ENCODE peak calls at places on chromosomes 1 and 21, in five cellular contexts. S, I, R, N and G are unnamed samples.

GRCh38 chr1:98940680-98941079 is 64.0 kb downstream of the PLPPR5 start:
- DNase-seq in N (no peak), S (no peak), R (no peak), I (no peak), G (no peak)

GRCh38 chr1:92240034-92240433 is 22.3 kb downstream of the C1orf146 start:
- DNase-seq in R (no peak), N (no peak), I (no peak), S (no peak), G (no peak)

GRCh38 chr1:101112051-101112770 is 86.6 kb upstream of the DPH5 start:
- DNase-seq in I (peak), N (no peak), R (no peak), S (peak), G (no peak)

GRCh38 chr1:66450043-66450514 is 83.9 kb upstream of the SGIP1 start:
- DNase-seq in R (no peak), I (no peak), S (no peak), N (no peak), G (no peak)

GRCh38 chr1:229318056-229318455 is 24.8 kb downstream of the CCSAP start:
- DNase-seq in S (no peak), R (no peak), N (no peak), I (no peak), G (no peak)

GRCh38 chr1:48931571-48932251 is 155.0 kb upstream of the BEND5 start:
- DNase-seq in N (no peak), I (no peak), S (no peak), R (no peak), G (no peak)

GRCh38 chr1:83704350-83704749 is 294.6 kb downstream of the TTLL7 start:
- DNase-seq in S (no peak), R (no peak), I (no peak), N (no peak), G (no peak)

GRCh38 chr21:41816583-41817165 is 49.8 kb upstream of the RIPK4 start:
- DNase-seq in I (peak), R (peak), N (peak), S (peak), G (no peak)

GRCh38 chr1:6317101-6317760 is 56.3 kb upstream of the GPR153 start:
- DNase-seq in N (no peak), I (no peak), R (no peak), S (no peak), G (no peak)

GRCh38 chr1:75083848-75084514 is 50.2 kb upstream of the LHX8 start:
- DNase-seq in R (no peak), S (no peak), N (no peak), I (no peak), G (no peak)

GRCh38 chr1:233707153-233707905 is 93.4 kb downstream of the KCNK1 start:
- DNase-seq in R (no peak), N (no peak), I (no peak), S (no peak), G (no peak)

GRCh38 chr1:211215577-211215976 is 43.6 kb upstream of the RCOR3 start:
- DNase-seq in S (no peak), R (no peak), N (no peak), I (no peak), G (no peak)

GRCh38 chr21:32143222-32143939 is 135.5 kb downstream of the MIS18A start:
- DNase-seq in S (peak), I (peak), N (no peak), R (peak), G (no peak)

GRCh38 chr21:44297525-44298290 is 2.1 kb upstream of the PFKL start:
- DNase-seq in I (peak), R (peak), S (peak), N (peak), G (peak)

GRCh38 chr1:111621050-111621449 is 1.5 kb downstream of the RAP1A start:
- DNase-seq in S (no peak), N (no peak), R (no peak), I (no peak), G (no peak)

GRCh38 chr21:14215971-14216621 is at the start of gene RBM11:
- DNase-seq in R (peak), S (peak), N (peak), I (peak), G (no peak)

GRCh38 chr1:33916786-33917185 is 52.9 kb downstream of the HMGB4 start:
- DNase-seq in I (no peak), S (no peak), N (no peak), R (no peak), G (no peak)

GRCh38 chr1:224333939-224334701 is 4.1 kb upstream of the NVL start:
- DNase-seq in I (no peak), S (no peak), R (no peak), N (no peak), G (no peak)

GRCh38 chr21:42568834-42569731 is 55.4 kb downstream of the SLC37A1 start:
- DNase-seq in R (peak), I (peak), N (no peak), S (no peak), G (no peak)

GRCh38 chr21:29271927-29272333 is 26.8 kb upstream of the BACH1 start:
- DNase-seq in I (peak), R (no peak), N (no peak), S (no peak), G (no peak)

GRCh38 chr21:42465008-42465878 is 30.8 kb downstream of the RSPH1 start:
- DNase-seq in R (no peak), I (no peak), N (no peak), S (no peak), G (no peak)

GRCh38 chr1:16196874-16197273 is 15.6 kb downstream of the ARHGEF19 start:
- DNase-seq in I (no peak), S (no peak), N (no peak), R (no peak), G (no peak)

GRCh38 chr1:234724517-234725176 is 114.7 kb upstream of the IRF2BP2 start:
- DNase-seq in N (no peak), S (peak), I (peak), R (no peak), G (no peak)

GRCh38 chr1:38997034-38997900 is 6.2 kb downstream of the AKIRIN1 start:
- DNase-seq in R (no peak), S (no peak), N (no peak), I (no peak), G (no peak)

GRCh38 chr1:15850450-15851079 is 3.1 kb downstream of the SPEN start:
- DNase-seq in S (no peak), R (no peak), I (peak), N (no peak), G (no peak)

GRCh38 chr1:184497962-184498723 is 111.3 kb downstream of the C1orf21 start:
- DNase-seq in R (peak), I (no peak), S (no peak), N (no peak), G (no peak)

GRCh38 chr1:47685763-47686066 is 247.9 kb downstream of the FOXD2 start:
- DNase-seq in I (no peak), R (no peak), N (no peak), S (no peak), G (no peak)

GRCh38 chr1:219990782-219991510 is 55.4 kb downstream of the EPRS1 start:
- DNase-seq in I (no peak), R (no peak), N (no peak), S (no peak), G (no peak)

GRCh38 chr21:39003982-39004775 is 179.1 kb downstream of the PSMG1 start:
- DNase-seq in I (peak), R (no peak), N (no peak), S (peak), G (no peak)

GRCh38 chr1:171868217-171868616 is 26.9 kb downstream of the DNM3 start:
- DNase-seq in S (no peak), R (no peak), N (no peak), I (no peak), G (no peak)

GRCh38 chr1:169288011-169288414 is 79.6 kb downstream of the NME7 start:
- DNase-seq in S (no peak), R (no peak), N (no peak), I (no peak), G (no peak)
- TF ChIP-seq CTCF in S (no peak), R (no peak), N (no peak), I (no peak), G (no peak)

DNA sequence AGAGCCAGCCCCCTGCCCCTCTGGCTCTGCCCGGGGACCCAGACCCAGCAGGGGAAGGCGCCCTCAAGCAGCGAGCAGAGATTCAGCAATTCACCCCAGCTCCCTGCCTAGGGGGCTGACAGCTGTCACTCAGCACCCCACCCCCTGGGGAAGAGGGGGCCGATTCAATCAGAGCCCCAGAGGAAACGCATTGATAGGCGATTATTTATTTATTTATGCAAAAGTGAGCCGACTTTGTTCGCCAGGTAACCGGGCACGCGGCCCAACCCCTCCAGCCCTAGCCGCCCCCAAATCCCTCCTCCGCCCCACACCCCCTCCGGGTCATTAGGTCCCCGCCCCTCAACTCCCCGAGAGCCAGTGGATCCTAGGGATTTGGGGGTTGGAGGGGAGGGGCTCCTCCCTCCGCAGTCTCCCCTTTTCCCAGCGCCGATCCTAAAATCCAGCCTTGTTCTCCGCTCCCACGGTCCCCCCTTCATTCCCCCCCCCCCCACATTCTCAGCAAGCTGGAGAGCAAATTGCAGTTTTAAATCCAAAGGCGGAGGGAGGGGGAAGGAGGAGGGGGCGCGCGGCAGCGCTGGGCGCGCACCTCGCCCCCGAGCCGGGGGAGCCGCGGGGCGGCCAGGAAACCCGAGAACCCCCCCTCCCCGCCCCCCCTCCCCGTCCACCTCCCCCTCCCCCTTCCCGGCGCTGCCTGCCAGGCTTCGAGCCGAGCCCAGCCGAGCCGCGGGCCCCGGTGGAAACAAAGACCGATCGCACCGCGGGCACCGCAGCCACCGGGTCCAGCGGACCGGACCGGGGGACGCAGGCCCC is 1.2 kb downstream of the AHDC1 start:
- DNase-seq in N (peak), I (no peak), S (peak), R (peak), G (no peak)
- TF ChIP-seq CTCF in N (no peak), I (no peak), S (no peak), R (no peak), G (no peak)

GRCh38 chr1:82079607-82080006 is 278.9 kb downstream of the ADGRL2 start:
- DNase-seq in S (no peak), I (no peak), N (no peak), R (no peak), G (no peak)
- TF ChIP-seq CTCF in S (no peak), I (no peak), N (no peak), R (no peak), G (no peak)

GRCh38 chr1:54810144-54810942 is 9.2 kb upstream of the TTC22 start:
- DNase-seq in R (peak), I (peak), N (peak), S (peak), G (peak)

GRCh38 chr1:54807756-54808155 is 6.6 kb upstream of the TTC22 start:
- DNase-seq in R (no peak), S (no peak), I (no peak), N (no peak), G (peak)

GRCh38 chr1:54809496-54810074 is 8.5 kb upstream of the TTC22 start:
- DNase-seq in S (no peak), N (no peak), R (no peak), I (no peak), G (peak)

GRCh38 chr1:54806931-54807611 is 5.9 kb upstream of the TTC22 start:
- DNase-seq in S (no peak), I (no peak), R (no peak), N (no peak), G (peak)

DNA sequence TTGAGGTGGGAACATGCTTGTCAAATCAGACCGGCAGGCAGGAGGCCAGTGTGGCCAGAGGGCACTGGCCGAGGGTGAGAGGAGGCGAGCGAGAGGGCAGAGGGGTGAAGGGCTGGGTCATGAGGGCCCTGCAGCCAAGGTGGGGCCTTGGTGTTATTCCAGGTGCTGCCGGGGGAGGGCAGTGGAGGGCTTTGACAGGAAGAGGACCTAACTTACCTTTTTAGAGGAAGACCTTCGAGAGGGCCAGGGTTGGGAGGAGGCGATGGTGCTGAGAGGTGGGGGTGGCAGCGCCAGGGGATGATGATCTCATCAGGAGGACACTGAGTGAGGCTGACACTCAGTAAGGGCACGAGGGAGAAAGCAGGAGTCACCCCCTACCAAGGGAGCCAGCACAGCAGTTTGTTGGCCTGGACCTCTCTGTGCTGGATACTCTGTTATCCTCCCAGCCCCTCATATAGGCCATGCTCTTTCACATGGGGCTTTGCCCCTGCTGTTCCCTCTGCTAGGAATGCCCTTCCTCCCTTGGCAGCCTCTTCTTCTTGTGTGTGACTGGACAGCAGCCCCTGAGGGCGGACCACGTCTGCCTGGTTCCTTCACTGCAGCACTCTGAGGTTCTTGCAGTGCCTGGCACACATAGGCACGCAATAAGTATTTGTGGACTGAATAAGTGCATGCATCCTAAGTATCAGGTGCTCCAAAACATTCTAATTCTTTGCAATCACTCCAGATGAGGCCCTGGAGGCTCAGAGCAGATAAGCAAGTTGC is 7.5 kb upstream of the TTC22 start:
- DNase-seq in N (no peak), S (no peak), I (no peak), R (no peak), G (peak)
- TF ChIP-seq CTCF in N (peak), S (no peak), I (no peak), R (no peak), G (no peak)

DNA sequence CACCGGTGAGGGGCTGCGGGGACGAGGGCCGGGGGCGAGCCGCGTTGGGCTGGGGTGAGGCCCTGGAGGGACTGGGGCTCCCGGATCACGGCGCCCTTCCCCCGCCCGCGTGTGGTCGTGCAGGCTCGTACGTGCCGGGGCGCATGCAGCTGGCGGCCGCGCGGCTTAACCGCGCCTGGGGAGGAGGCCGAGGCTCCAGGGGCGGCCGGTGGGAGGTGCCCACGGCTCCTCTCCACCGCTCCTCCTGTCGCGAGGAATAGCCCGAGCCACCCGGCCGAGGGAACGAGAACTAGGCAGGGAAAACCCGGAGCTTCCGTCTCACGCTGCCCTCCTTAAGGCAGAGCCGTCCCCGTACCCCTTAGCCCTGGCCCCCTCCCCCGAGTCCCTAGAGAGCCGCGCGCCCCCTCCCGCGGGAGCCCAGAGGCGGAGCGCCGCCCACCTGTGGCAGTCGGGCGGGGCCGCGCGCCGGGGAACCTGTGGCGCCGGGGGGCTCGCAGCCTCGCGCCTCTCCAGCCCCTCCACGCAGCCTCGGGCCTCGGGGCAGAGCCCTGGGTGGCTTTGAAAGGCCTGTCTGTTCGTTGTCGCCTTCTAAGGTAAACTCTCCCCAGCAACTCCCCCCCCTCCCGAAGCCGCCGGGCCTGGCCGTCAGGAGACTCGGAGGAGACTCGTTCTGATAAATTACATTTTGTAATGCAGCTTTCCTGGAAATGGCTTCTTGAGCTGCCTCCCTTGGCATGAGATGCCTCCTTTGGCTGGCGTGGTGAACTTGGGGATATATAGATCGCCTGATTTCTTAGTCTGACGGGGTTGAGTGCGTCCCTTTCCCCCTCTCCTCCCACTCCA is 766 bp downstream of the AK4 start:
- DNase-seq in N (peak), S (peak), R (peak), I (peak), G (peak)
- TF ChIP-seq CTCF in N (no peak), S (peak), R (no peak), I (no peak), G (no peak)

GRCh38 chr1:102434421-102434820 is 437.7 kb upstream of the OLFM3 start:
- DNase-seq in S (no peak), I (peak), N (peak), R (peak), G (no peak)
- TF ChIP-seq CTCF in S (no peak), I (peak), N (peak), R (peak), G (peak)

GRCh38 chr1:58363639-58364038 is 182.9 kb downstream of the OMA1 start:
- DNase-seq in R (no peak), S (no peak), I (no peak), N (peak), G (no peak)
- TF ChIP-seq CTCF in R (no peak), S (no peak), I (no peak), N (no peak), G (no peak)

GRCh38 chr1:202286622-202287097 is 55.1 kb downstream of the UBE2T start:
- DNase-seq in I (peak), R (no peak), S (no peak), N (peak), G (no peak)
- TF ChIP-seq CTCF in I (no peak), R (no peak), S (no peak), N (no peak), G (peak)

GRCh38 chr1:11059990-11060948 is at the start of gene SRM:
- DNase-seq in N (peak), S (peak), R (peak), I (peak), G (peak)
- TF ChIP-seq CTCF in N (no peak), S (peak), R (no peak), I (peak), G (peak)